ENCODE peak calls at places on chromosome 13, in ten cellular contexts. R, K, O, F, U, N, Y, T, I and C are unnamed samples.

GRCh38 chr13:33744589-33745369 is 73.2 kb upstream of the RFC3 start:
- DNase-seq in F (peak; percentile 29), Y (no peak), U (peak; percentile 63), K (no peak), R (peak; percentile 55), O (no peak), N (no peak), I (peak; percentile 50), T (peak; percentile 51), C (peak; percentile 13)

GRCh38 chr13:43787998-43788397 is 1.2 kb upstream of the ENOX1 start:
- DNase-seq in R (no peak), N (no peak), O (no peak), Y (no peak), F (peak; percentile 63), T (peak; percentile 68), I (peak; percentile 47), U (no peak), K (no peak), C (peak; percentile 72)

GRCh38 chr13:41107584-41108014 is 25.0 kb downstream of the KBTBD6 start:
- DNase-seq in U (no peak), N (no peak), F (no peak), K (no peak), Y (no peak), R (no peak), T (no peak), I (peak; percentile 41), O (no peak), C (no peak)

GRCh38 chr13:31110617-31111016 is 51.1 kb downstream of the HSPH1 start:
- DNase-seq in I (no peak), F (no peak), N (no peak), Y (no peak), R (no peak), U (no peak), O (no peak), K (no peak), T (no peak), C (no peak)

GRCh38 chr13:21663197-21663596 is 7.7 kb upstream of the FGF9 start:
- DNase-seq in F (no peak), Y (no peak), U (no peak), K (no peak), I (no peak), N (no peak), R (no peak), T (no peak), O (no peak), C (no peak)

GRCh38 chr13:74132768-74133656 is 1.2 kb downstream of the KLF12 start:
- DNase-seq in F (peak; percentile 64), T (peak; percentile 52), U (peak; percentile 52), N (peak; percentile 87), Y (peak; percentile 32), I (peak; percentile 33), K (no peak), O (no peak), R (peak; percentile 71), C (peak; percentile 64)

GRCh38 chr13:19927117-19927734 is 31.3 kb upstream of the ZMYM2 start:
- DNase-seq in I (no peak), K (no peak), F (peak; percentile 15), R (no peak), O (no peak), N (no peak), T (no peak), Y (no peak), U (no peak), C (peak; percentile 34)

GRCh38 chr13:111204438-111205177 is 89.5 kb downstream of the ARHGEF7 start:
- DNase-seq in R (peak; percentile 90), N (no peak), F (peak; percentile 91), I (no peak), Y (peak; percentile 40), U (peak; percentile 73), T (peak; percentile 24), K (no peak), O (no peak), C (peak; percentile 88)

GRCh38 chr13:109644069-109644750 is 142.2 kb downstream of the IRS2 start:
- DNase-seq in F (no peak), N (no peak), O (no peak), R (no peak), Y (no peak), K (no peak), I (no peak), U (no peak), T (no peak), C (no peak)

GRCh38 chr13:99421758-99422555 is 79.3 kb upstream of the TM9SF2 start:
- DNase-seq in K (peak; percentile 2), U (no peak), N (no peak), I (peak; percentile 9), R (no peak), O (no peak), F (no peak), T (no peak), Y (no peak), C (no peak)

GRCh38 chr13:99429670-99430069 is 71.6 kb upstream of the TM9SF2 start:
- DNase-seq in U (no peak), Y (no peak), F (no peak), R (no peak), N (no peak), T (no peak), K (no peak), O (no peak), I (no peak), C (no peak)

GRCh38 chr13:99425485-99426341 is 75.6 kb upstream of the TM9SF2 start:
- DNase-seq in T (no peak), F (no peak), O (no peak), N (peak; percentile 92), K (no peak), R (peak; percentile 63), I (peak; percentile 22), Y (no peak), U (no peak), C (no peak)

GRCh38 chr13:99422556-99423220 is 78.6 kb upstream of the TM9SF2 start:
- DNase-seq in T (no peak), R (no peak), U (no peak), N (no peak), O (no peak), Y (no peak), K (peak; percentile 20), F (no peak), I (peak; percentile 6), C (no peak)

DNA sequence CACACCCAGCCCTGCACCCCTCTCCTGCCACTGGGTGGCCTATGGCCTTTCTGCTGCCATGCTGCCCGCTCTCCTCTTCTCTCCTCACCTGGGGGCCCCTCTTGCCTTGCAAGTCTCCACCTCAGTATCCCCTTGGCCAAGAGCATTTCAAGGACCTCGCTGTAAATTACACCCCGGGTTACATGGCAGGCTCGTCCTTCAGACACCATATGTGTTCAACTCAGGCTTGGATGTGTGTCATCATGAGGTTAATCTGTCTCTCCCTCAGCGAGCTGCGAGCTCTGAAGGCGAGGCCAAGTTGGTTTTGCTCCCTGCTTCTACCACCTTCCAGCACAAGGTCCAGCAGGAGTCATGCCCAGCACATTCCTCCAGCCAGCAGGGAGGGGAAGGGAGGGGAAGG is 74.8 kb upstream of the TM9SF2 start:
- DNase-seq in U (no peak), F (peak; percentile 3), I (peak; percentile 7), N (no peak), Y (no peak), T (no peak), O (no peak), K (no peak), R (no peak), C (peak; percentile 12)
- H3K4me1 ChIP-seq in U (peaks cover 14% of the 10 kb centered on the region), F (peaks cover 4% of the 10 kb centered on the region), I (peaks cover 3% of the 10 kb centered on the region), N (peaks cover 46% of the 10 kb centered on the region), Y (no peaks in the 10 kb centered on the region), T (no peaks in the 10 kb centered on the region), O (no peaks in the 10 kb centered on the region), K (no peaks in the 10 kb centered on the region), R (no peaks in the 10 kb centered on the region), C (no peaks in the 10 kb centered on the region)

GRCh38 chr13:75390229-75390628 is 91.7 kb downstream of the TBC1D4 start:
- DNase-seq in K (no peak), O (no peak), F (no peak), T (no peak), I (no peak), R (no peak), U (no peak), N (no peak), Y (no peak), C (no peak)
- H3K4me1 ChIP-seq in K (no peaks in the 10 kb centered on the region), O (no peaks in the 10 kb centered on the region), F (peaks cover 31% of the 10 kb centered on the region), T (no peaks in the 10 kb centered on the region), I (no peaks in the 10 kb centered on the region), R (peaks cover 3% of the 10 kb centered on the region), U (no peaks in the 10 kb centered on the region), N (no peaks in the 10 kb centered on the region), Y (no peaks in the 10 kb centered on the region), C (no peaks in the 10 kb centered on the region)

DNA sequence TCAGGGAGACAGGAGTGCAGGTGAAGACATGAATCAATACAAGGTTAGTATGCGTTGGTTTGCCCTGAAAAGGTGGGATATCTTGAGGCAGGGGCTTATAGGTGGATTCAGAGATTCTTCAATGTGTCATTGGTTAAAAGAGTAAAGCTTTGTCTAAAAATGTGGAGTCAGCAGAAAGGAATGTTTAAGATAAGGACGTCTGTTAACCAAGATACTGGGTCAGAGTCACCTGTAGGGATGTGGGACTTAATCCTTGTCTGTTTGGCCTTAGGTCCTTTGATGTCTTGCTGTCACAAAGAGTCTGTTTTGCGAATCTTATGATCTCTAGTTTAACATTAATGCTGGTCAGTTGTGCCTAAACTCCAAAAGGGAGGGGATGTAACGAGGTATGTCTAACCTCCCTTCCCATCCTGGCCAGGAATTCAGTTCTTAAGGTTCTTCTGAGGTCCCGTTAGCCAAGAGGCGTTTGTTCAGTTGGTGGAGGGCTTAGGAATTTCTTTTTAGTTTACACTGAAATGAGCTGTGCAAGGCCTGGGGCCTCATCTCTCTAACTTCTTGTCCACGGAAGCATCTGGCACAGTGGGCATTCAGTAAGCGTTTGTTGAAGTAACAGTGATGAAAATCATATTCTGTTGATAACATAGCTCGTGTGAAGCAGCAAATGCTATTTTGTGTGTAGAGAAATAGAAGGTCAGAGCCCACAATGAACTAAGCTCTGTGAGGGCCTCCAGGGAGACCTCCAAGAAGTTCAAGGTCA is 96.2 kb upstream of the RNF113B start:
- DNase-seq in I (no peak), T (no peak), Y (no peak), O (no peak), R (no peak), K (no peak), F (no peak), N (no peak), U (no peak), C (no peak)
- H3K4me1 ChIP-seq in I (no peaks in the 10 kb centered on the region), T (peaks cover 11% of the 10 kb centered on the region), Y (no peaks in the 10 kb centered on the region), O (peaks cover 25% of the 10 kb centered on the region), R (no peaks in the 10 kb centered on the region), K (no peaks in the 10 kb centered on the region), F (peaks cover 28% of the 10 kb centered on the region), N (no peaks in the 10 kb centered on the region), U (peaks cover 9% of the 10 kb centered on the region), C (peaks cover 19% of the 10 kb centered on the region)

GRCh38 chr13:91722267-91722884 is 324.0 kb downstream of the GPC5 start:
- DNase-seq in U (no peak), K (no peak), T (peak; percentile 15), O (no peak), Y (no peak), R (no peak), N (no peak), I (no peak), F (peak; percentile 50), C (peak; percentile 55)
- H3K4me1 ChIP-seq in U (no peaks in the 10 kb centered on the region), K (no peaks in the 10 kb centered on the region), T (no peaks in the 10 kb centered on the region), O (no peaks in the 10 kb centered on the region), Y (no peaks in the 10 kb centered on the region), R (no peaks in the 10 kb centered on the region), N (no peaks in the 10 kb centered on the region), I (peaks cover 21% of the 10 kb centered on the region), F (peaks cover 45% of the 10 kb centered on the region), C (no peaks in the 10 kb centered on the region)